ENCODE peak calls at places on chromosomes 13 and 19, in eight cellular contexts. One of them, this sample, is unnamed.

GRCh38 chr19:13652810-13653590 is 111.3 kb upstream of the MRI1 start:
- DNase-seq in mucosa of gallbladder: no peak
- DNase-seq in T-helper 2 cell: no peak
- DNase-seq in hippocampal formation: no peak
- DNase-seq in activated T-helper 1 cell treated with anti-CD3 and anti-CD28 coated beads, Interleukin-2, amount 50 U/mL, for 16 hours: no peak
- DNase-seq in uterus: no peak
- DNase-seq in transverse colon: no peak
- DNase-seq in activated T-helper 9 cell treated with anti-CD3 and anti-CD28 coated beads, Interleukin-2, amount 50 U/mL, for 16 hours: no peak
- DNase-seq in this sample: no peak

GRCh38 chr13:97912139-97912535 is 41.3 kb upstream of the IPO5 start:
- DNase-seq in transverse colon: no peak
- DNase-seq in uterus: no peak
- DNase-seq in hippocampal formation: no peak
- DNase-seq in activated T-helper 1 cell treated with anti-CD3 and anti-CD28 coated beads, Interleukin-2, amount 50 U/mL, for 16 hours: no peak
- DNase-seq in T-helper 2 cell: no peak
- DNase-seq in activated T-helper 9 cell treated with anti-CD3 and anti-CD28 coated beads, Interleukin-2, amount 50 U/mL, for 16 hours: no peak
- DNase-seq in mucosa of gallbladder: no peak
- DNase-seq in this sample: no peak

GRCh38 chr13:74438911-74439310 is 304.7 kb upstream of the KLF12 start:
- DNase-seq in uterus: no peak
- DNase-seq in activated T-helper 9 cell treated with anti-CD3 and anti-CD28 coated beads, Interleukin-2, amount 50 U/mL, for 16 hours: no peak
- DNase-seq in transverse colon: no peak
- DNase-seq in hippocampal formation: no peak
- DNase-seq in activated T-helper 1 cell treated with anti-CD3 and anti-CD28 coated beads, Interleukin-2, amount 50 U/mL, for 16 hours: no peak
- DNase-seq in mucosa of gallbladder: no peak
- DNase-seq in T-helper 2 cell: no peak
- DNase-seq in this sample: no peak

GRCh38 chr19:48393559-48394330 is at the start of gene GRIN2D:
- DNase-seq in transverse colon: peak
- DNase-seq in mucosa of gallbladder: no peak
- DNase-seq in activated T-helper 1 cell treated with anti-CD3 and anti-CD28 coated beads, Interleukin-2, amount 50 U/mL, for 16 hours: no peak
- DNase-seq in uterus: no peak
- DNase-seq in T-helper 2 cell: no peak
- DNase-seq in hippocampal formation: no peak
- DNase-seq in activated T-helper 9 cell treated with anti-CD3 and anti-CD28 coated beads, Interleukin-2, amount 50 U/mL, for 16 hours: no peak
- DNase-seq in this sample: no peak

GRCh38 chr19:45115809-45116615 is 23.0 kb downstream of the PPP1R37 start:
- DNase-seq in mucosa of gallbladder: no peak
- DNase-seq in T-helper 2 cell: no peak
- DNase-seq in activated T-helper 9 cell treated with anti-CD3 and anti-CD28 coated beads, Interleukin-2, amount 50 U/mL, for 16 hours: no peak
- DNase-seq in transverse colon: no peak
- DNase-seq in uterus: no peak
- DNase-seq in hippocampal formation: no peak
- DNase-seq in activated T-helper 1 cell treated with anti-CD3 and anti-CD28 coated beads, Interleukin-2, amount 50 U/mL, for 16 hours: no peak
- DNase-seq in this sample: no peak

GRCh38 chr13:77860621-77861020 is 58.0 kb downstream of the EDNRB start:
- DNase-seq in mucosa of gallbladder: no peak
- DNase-seq in T-helper 2 cell: no peak
- DNase-seq in transverse colon: no peak
- DNase-seq in activated T-helper 1 cell treated with anti-CD3 and anti-CD28 coated beads, Interleukin-2, amount 50 U/mL, for 16 hours: no peak
- DNase-seq in hippocampal formation: no peak
- DNase-seq in activated T-helper 9 cell treated with anti-CD3 and anti-CD28 coated beads, Interleukin-2, amount 50 U/mL, for 16 hours: no peak
- DNase-seq in uterus: no peak
- DNase-seq in this sample: no peak

GRCh38 chr13:77048592-77048991 is 21.6 kb upstream of the FBXL3 start:
- DNase-seq in uterus: no peak
- DNase-seq in hippocampal formation: no peak
- DNase-seq in transverse colon: no peak
- DNase-seq in mucosa of gallbladder: no peak
- DNase-seq in activated T-helper 9 cell treated with anti-CD3 and anti-CD28 coated beads, Interleukin-2, amount 50 U/mL, for 16 hours: no peak
- DNase-seq in activated T-helper 1 cell treated with anti-CD3 and anti-CD28 coated beads, Interleukin-2, amount 50 U/mL, for 16 hours: no peak
- DNase-seq in T-helper 2 cell: no peak
- DNase-seq in this sample: no peak

GRCh38 chr13:65911546-65912193 is 1318.5 kb downstream of the PCDH9 start:
- DNase-seq in activated T-helper 9 cell treated with anti-CD3 and anti-CD28 coated beads, Interleukin-2, amount 50 U/mL, for 16 hours: no peak
- DNase-seq in activated T-helper 1 cell treated with anti-CD3 and anti-CD28 coated beads, Interleukin-2, amount 50 U/mL, for 16 hours: no peak
- DNase-seq in T-helper 2 cell: no peak
- DNase-seq in mucosa of gallbladder: no peak
- DNase-seq in transverse colon: no peak
- DNase-seq in hippocampal formation: no peak
- DNase-seq in uterus: no peak
- DNase-seq in this sample: no peak

GRCh38 chr13:97057196-97057595 is 62.9 kb upstream of the OXGR1 start:
- DNase-seq in uterus: no peak
- DNase-seq in transverse colon: no peak
- DNase-seq in activated T-helper 9 cell treated with anti-CD3 and anti-CD28 coated beads, Interleukin-2, amount 50 U/mL, for 16 hours: no peak
- DNase-seq in hippocampal formation: no peak
- DNase-seq in activated T-helper 1 cell treated with anti-CD3 and anti-CD28 coated beads, Interleukin-2, amount 50 U/mL, for 16 hours: no peak
- DNase-seq in T-helper 2 cell: no peak
- DNase-seq in mucosa of gallbladder: no peak
- DNase-seq in this sample: no peak

GRCh38 chr13:112622375-112622774 is 34.4 kb upstream of the TUBGCP3 start:
- DNase-seq in activated T-helper 1 cell treated with anti-CD3 and anti-CD28 coated beads, Interleukin-2, amount 50 U/mL, for 16 hours: no peak
- DNase-seq in uterus: no peak
- DNase-seq in activated T-helper 9 cell treated with anti-CD3 and anti-CD28 coated beads, Interleukin-2, amount 50 U/mL, for 16 hours: no peak
- DNase-seq in T-helper 2 cell: no peak
- DNase-seq in transverse colon: no peak
- DNase-seq in mucosa of gallbladder: no peak
- DNase-seq in hippocampal formation: no peak
- DNase-seq in this sample: no peak

GRCh38 chr13:45295536-45295935 is 45.4 kb downstream of the TPT1 start:
- DNase-seq in hippocampal formation: no peak
- DNase-seq in transverse colon: no peak
- DNase-seq in activated T-helper 9 cell treated with anti-CD3 and anti-CD28 coated beads, Interleukin-2, amount 50 U/mL, for 16 hours: no peak
- DNase-seq in mucosa of gallbladder: no peak
- DNase-seq in uterus: no peak
- DNase-seq in T-helper 2 cell: no peak
- DNase-seq in activated T-helper 1 cell treated with anti-CD3 and anti-CD28 coated beads, Interleukin-2, amount 50 U/mL, for 16 hours: no peak
- DNase-seq in this sample: no peak

GRCh38 chr13:42361701-42362100 is 89.7 kb downstream of the AKAP11 start:
- DNase-seq in mucosa of gallbladder: no peak
- DNase-seq in T-helper 2 cell: no peak
- DNase-seq in hippocampal formation: no peak
- DNase-seq in transverse colon: no peak
- DNase-seq in activated T-helper 1 cell treated with anti-CD3 and anti-CD28 coated beads, Interleukin-2, amount 50 U/mL, for 16 hours: no peak
- DNase-seq in uterus: no peak
- DNase-seq in activated T-helper 9 cell treated with anti-CD3 and anti-CD28 coated beads, Interleukin-2, amount 50 U/mL, for 16 hours: no peak
- DNase-seq in this sample: no peak

GRCh38 chr19:6464070-6464873 is at the start of gene CRB3:
- DNase-seq in uterus: no peak
- DNase-seq in T-helper 2 cell: no peak
- DNase-seq in transverse colon: peak
- DNase-seq in activated T-helper 9 cell treated with anti-CD3 and anti-CD28 coated beads, Interleukin-2, amount 50 U/mL, for 16 hours: peak
- DNase-seq in activated T-helper 1 cell treated with anti-CD3 and anti-CD28 coated beads, Interleukin-2, amount 50 U/mL, for 16 hours: no peak
- DNase-seq in mucosa of gallbladder: peak
- DNase-seq in hippocampal formation: no peak
- DNase-seq in this sample: no peak

GRCh38 chr13:68099616-68100015 is 869.5 kb upstream of the PCDH9 start:
- DNase-seq in uterus: no peak
- DNase-seq in mucosa of gallbladder: no peak
- DNase-seq in T-helper 2 cell: no peak
- DNase-seq in activated T-helper 1 cell treated with anti-CD3 and anti-CD28 coated beads, Interleukin-2, amount 50 U/mL, for 16 hours: no peak
- DNase-seq in activated T-helper 9 cell treated with anti-CD3 and anti-CD28 coated beads, Interleukin-2, amount 50 U/mL, for 16 hours: no peak
- DNase-seq in transverse colon: no peak
- DNase-seq in hippocampal formation: no peak
- DNase-seq in this sample: no peak

GRCh38 chr13:21106089-21106488 is 44.7 kb upstream of the LATS2 start:
- DNase-seq in mucosa of gallbladder: no peak
- DNase-seq in T-helper 2 cell: no peak
- DNase-seq in activated T-helper 1 cell treated with anti-CD3 and anti-CD28 coated beads, Interleukin-2, amount 50 U/mL, for 16 hours: no peak
- DNase-seq in activated T-helper 9 cell treated with anti-CD3 and anti-CD28 coated beads, Interleukin-2, amount 50 U/mL, for 16 hours: no peak
- DNase-seq in hippocampal formation: no peak
- DNase-seq in uterus: no peak
- DNase-seq in transverse colon: no peak
- DNase-seq in this sample: no peak

GRCh38 chr13:114004416-114005205 is 30.7 kb upstream of the C13orf46 start:
- DNase-seq in activated T-helper 1 cell treated with anti-CD3 and anti-CD28 coated beads, Interleukin-2, amount 50 U/mL, for 16 hours: no peak
- DNase-seq in mucosa of gallbladder: no peak
- DNase-seq in transverse colon: no peak
- DNase-seq in hippocampal formation: no peak
- DNase-seq in T-helper 2 cell: no peak
- DNase-seq in activated T-helper 9 cell treated with anti-CD3 and anti-CD28 coated beads, Interleukin-2, amount 50 U/mL, for 16 hours: no peak
- DNase-seq in uterus: no peak
- DNase-seq in this sample: no peak

GRCh38 chr13:112968910-112969691 is at the start of gene MCF2L:
- DNase-seq in uterus: no peak
- DNase-seq in transverse colon: peak
- DNase-seq in activated T-helper 9 cell treated with anti-CD3 and anti-CD28 coated beads, Interleukin-2, amount 50 U/mL, for 16 hours: peak
- DNase-seq in activated T-helper 1 cell treated with anti-CD3 and anti-CD28 coated beads, Interleukin-2, amount 50 U/mL, for 16 hours: peak
- DNase-seq in hippocampal formation: no peak
- DNase-seq in T-helper 2 cell: peak
- DNase-seq in mucosa of gallbladder: peak
- DNase-seq in this sample: peak

GRCh38 chr13:26914624-26915023 is 154.0 kb upstream of the GPR12 start:
- DNase-seq in hippocampal formation: no peak
- DNase-seq in transverse colon: no peak
- DNase-seq in mucosa of gallbladder: no peak
- DNase-seq in activated T-helper 9 cell treated with anti-CD3 and anti-CD28 coated beads, Interleukin-2, amount 50 U/mL, for 16 hours: no peak
- DNase-seq in uterus: no peak
- DNase-seq in T-helper 2 cell: peak
- DNase-seq in activated T-helper 1 cell treated with anti-CD3 and anti-CD28 coated beads, Interleukin-2, amount 50 U/mL, for 16 hours: no peak
- DNase-seq in this sample: no peak

GRCh38 chr19:47176071-47176626 is 45.5 kb downstream of the SAE1 start:
- DNase-seq in activated T-helper 9 cell treated with anti-CD3 and anti-CD28 coated beads, Interleukin-2, amount 50 U/mL, for 16 hours: no peak
- DNase-seq in activated T-helper 1 cell treated with anti-CD3 and anti-CD28 coated beads, Interleukin-2, amount 50 U/mL, for 16 hours: no peak
- DNase-seq in T-helper 2 cell: no peak
- DNase-seq in hippocampal formation: no peak
- DNase-seq in transverse colon: no peak
- DNase-seq in uterus: no peak
- DNase-seq in mucosa of gallbladder: no peak
- DNase-seq in this sample: no peak

GRCh38 chr13:21898990-21899389 is 228.1 kb downstream of the FGF9 start:
- DNase-seq in hippocampal formation: no peak
- DNase-seq in activated T-helper 1 cell treated with anti-CD3 and anti-CD28 coated beads, Interleukin-2, amount 50 U/mL, for 16 hours: no peak
- DNase-seq in uterus: no peak
- DNase-seq in T-helper 2 cell: no peak
- DNase-seq in activated T-helper 9 cell treated with anti-CD3 and anti-CD28 coated beads, Interleukin-2, amount 50 U/mL, for 16 hours: no peak
- DNase-seq in transverse colon: no peak
- DNase-seq in mucosa of gallbladder: no peak
- DNase-seq in this sample: peak

GRCh38 chr19:49339364-49340068 is 4.3 kb downstream of the CD37 start:
- DNase-seq in hippocampal formation: peak
- DNase-seq in transverse colon: peak
- DNase-seq in mucosa of gallbladder: peak
- DNase-seq in uterus: peak
- DNase-seq in T-helper 2 cell: no peak
- DNase-seq in activated T-helper 9 cell treated with anti-CD3 and anti-CD28 coated beads, Interleukin-2, amount 50 U/mL, for 16 hours: no peak
- DNase-seq in activated T-helper 1 cell treated with anti-CD3 and anti-CD28 coated beads, Interleukin-2, amount 50 U/mL, for 16 hours: no peak
- DNase-seq in this sample: peak

GRCh38 chr19:32040246-32040645 is 305.2 kb upstream of the ZNF507 start:
- DNase-seq in mucosa of gallbladder: no peak
- DNase-seq in uterus: no peak
- DNase-seq in hippocampal formation: no peak
- DNase-seq in activated T-helper 9 cell treated with anti-CD3 and anti-CD28 coated beads, Interleukin-2, amount 50 U/mL, for 16 hours: no peak
- DNase-seq in transverse colon: no peak
- DNase-seq in activated T-helper 1 cell treated with anti-CD3 and anti-CD28 coated beads, Interleukin-2, amount 50 U/mL, for 16 hours: no peak
- DNase-seq in T-helper 2 cell: no peak
- DNase-seq in this sample: no peak

GRCh38 chr19:38869836-38870607 is 8.1 kb downstream of the RINL start:
- DNase-seq in hippocampal formation: peak
- DNase-seq in T-helper 2 cell: peak
- DNase-seq in activated T-helper 9 cell treated with anti-CD3 and anti-CD28 coated beads, Interleukin-2, amount 50 U/mL, for 16 hours: peak
- DNase-seq in activated T-helper 1 cell treated with anti-CD3 and anti-CD28 coated beads, Interleukin-2, amount 50 U/mL, for 16 hours: peak
- DNase-seq in mucosa of gallbladder: peak
- DNase-seq in transverse colon: peak
- DNase-seq in uterus: peak
- DNase-seq in this sample: peak

GRCh38 chr13:24119593-24120508 is 40.7 kb upstream of the SPATA13 start:
- DNase-seq in activated T-helper 9 cell treated with anti-CD3 and anti-CD28 coated beads, Interleukin-2, amount 50 U/mL, for 16 hours: no peak
- DNase-seq in activated T-helper 1 cell treated with anti-CD3 and anti-CD28 coated beads, Interleukin-2, amount 50 U/mL, for 16 hours: no peak
- DNase-seq in transverse colon: no peak
- DNase-seq in hippocampal formation: no peak
- DNase-seq in T-helper 2 cell: no peak
- DNase-seq in uterus: no peak
- DNase-seq in mucosa of gallbladder: peak
- DNase-seq in this sample: no peak

GRCh38 chr13:52646967-52647366 is 4.7 kb downstream of the HNRNPA1L2 start:
- DNase-seq in mucosa of gallbladder: no peak
- DNase-seq in T-helper 2 cell: no peak
- DNase-seq in activated T-helper 1 cell treated with anti-CD3 and anti-CD28 coated beads, Interleukin-2, amount 50 U/mL, for 16 hours: no peak
- DNase-seq in hippocampal formation: no peak
- DNase-seq in activated T-helper 9 cell treated with anti-CD3 and anti-CD28 coated beads, Interleukin-2, amount 50 U/mL, for 16 hours: no peak
- DNase-seq in transverse colon: no peak
- DNase-seq in uterus: no peak
- DNase-seq in this sample: no peak

GRCh38 chr19:33310606-33311325 is 8.4 kb upstream of the CEBPA start:
- DNase-seq in activated T-helper 1 cell treated with anti-CD3 and anti-CD28 coated beads, Interleukin-2, amount 50 U/mL, for 16 hours: no peak
- DNase-seq in mucosa of gallbladder: no peak
- DNase-seq in transverse colon: peak
- DNase-seq in activated T-helper 9 cell treated with anti-CD3 and anti-CD28 coated beads, Interleukin-2, amount 50 U/mL, for 16 hours: no peak
- DNase-seq in hippocampal formation: no peak
- DNase-seq in T-helper 2 cell: no peak
- DNase-seq in uterus: no peak
- DNase-seq in this sample: no peak

GRCh38 chr19:4504297-4504701 is 14.0 kb downstream of the PLIN4 start:
- DNase-seq in hippocampal formation: peak
- DNase-seq in activated T-helper 1 cell treated with anti-CD3 and anti-CD28 coated beads, Interleukin-2, amount 50 U/mL, for 16 hours: no peak
- DNase-seq in T-helper 2 cell: no peak
- DNase-seq in activated T-helper 9 cell treated with anti-CD3 and anti-CD28 coated beads, Interleukin-2, amount 50 U/mL, for 16 hours: no peak
- DNase-seq in uterus: no peak
- DNase-seq in mucosa of gallbladder: no peak
- DNase-seq in transverse colon: no peak
- DNase-seq in this sample: peak

GRCh38 chr19:3945838-3946237 is 13.0 kb downstream of the NMRK2 start:
- DNase-seq in activated T-helper 9 cell treated with anti-CD3 and anti-CD28 coated beads, Interleukin-2, amount 50 U/mL, for 16 hours: no peak
- DNase-seq in transverse colon: no peak
- DNase-seq in mucosa of gallbladder: no peak
- DNase-seq in uterus: no peak
- DNase-seq in activated T-helper 1 cell treated with anti-CD3 and anti-CD28 coated beads, Interleukin-2, amount 50 U/mL, for 16 hours: no peak
- DNase-seq in T-helper 2 cell: no peak
- DNase-seq in hippocampal formation: no peak
- DNase-seq in this sample: no peak

GRCh38 chr19:11012507-11012906 is 51.7 kb downstream of the SMARCA4 start:
- DNase-seq in mucosa of gallbladder: no peak
- DNase-seq in hippocampal formation: no peak
- DNase-seq in activated T-helper 1 cell treated with anti-CD3 and anti-CD28 coated beads, Interleukin-2, amount 50 U/mL, for 16 hours: no peak
- DNase-seq in T-helper 2 cell: no peak
- DNase-seq in uterus: no peak
- DNase-seq in activated T-helper 9 cell treated with anti-CD3 and anti-CD28 coated beads, Interleukin-2, amount 50 U/mL, for 16 hours: no peak
- DNase-seq in transverse colon: no peak
- DNase-seq in this sample: no peak

GRCh38 chr13:98581377-98581776 is 4.5 kb upstream of the STK24 start:
- DNase-seq in uterus: no peak
- DNase-seq in T-helper 2 cell: no peak
- DNase-seq in activated T-helper 1 cell treated with anti-CD3 and anti-CD28 coated beads, Interleukin-2, amount 50 U/mL, for 16 hours: no peak
- DNase-seq in hippocampal formation: no peak
- DNase-seq in activated T-helper 9 cell treated with anti-CD3 and anti-CD28 coated beads, Interleukin-2, amount 50 U/mL, for 16 hours: no peak
- DNase-seq in mucosa of gallbladder: no peak
- DNase-seq in transverse colon: no peak
- DNase-seq in this sample: no peak

GRCh38 chr19:46610413-46610775 is 9.3 kb downstream of the CALM3 start:
- DNase-seq in activated T-helper 9 cell treated with anti-CD3 and anti-CD28 coated beads, Interleukin-2, amount 50 U/mL, for 16 hours: no peak
- DNase-seq in uterus: no peak
- DNase-seq in transverse colon: peak
- DNase-seq in hippocampal formation: no peak
- DNase-seq in mucosa of gallbladder: no peak
- DNase-seq in T-helper 2 cell: no peak
- DNase-seq in activated T-helper 1 cell treated with anti-CD3 and anti-CD28 coated beads, Interleukin-2, amount 50 U/mL, for 16 hours: no peak
- DNase-seq in this sample: no peak

GRCh38 chr13:71339010-71339409 is 528.0 kb downstream of the DACH1 start:
- DNase-seq in uterus: no peak
- DNase-seq in activated T-helper 9 cell treated with anti-CD3 and anti-CD28 coated beads, Interleukin-2, amount 50 U/mL, for 16 hours: no peak
- DNase-seq in hippocampal formation: no peak
- DNase-seq in activated T-helper 1 cell treated with anti-CD3 and anti-CD28 coated beads, Interleukin-2, amount 50 U/mL, for 16 hours: no peak
- DNase-seq in mucosa of gallbladder: no peak
- DNase-seq in T-helper 2 cell: no peak
- DNase-seq in transverse colon: no peak
- DNase-seq in this sample: no peak

GRCh38 chr19:18429717-18430416 is 8.1 kb downstream of the ISYNA1 start:
- DNase-seq in mucosa of gallbladder: no peak
- DNase-seq in T-helper 2 cell: no peak
- DNase-seq in hippocampal formation: no peak
- DNase-seq in uterus: peak
- DNase-seq in activated T-helper 1 cell treated with anti-CD3 and anti-CD28 coated beads, Interleukin-2, amount 50 U/mL, for 16 hours: no peak
- DNase-seq in transverse colon: no peak
- DNase-seq in activated T-helper 9 cell treated with anti-CD3 and anti-CD28 coated beads, Interleukin-2, amount 50 U/mL, for 16 hours: no peak
- DNase-seq in this sample: no peak

GRCh38 chr13:112244495-112245177 is 131.5 kb upstream of the SPACA7 start:
- DNase-seq in transverse colon: no peak
- DNase-seq in activated T-helper 1 cell treated with anti-CD3 and anti-CD28 coated beads, Interleukin-2, amount 50 U/mL, for 16 hours: no peak
- DNase-seq in mucosa of gallbladder: no peak
- DNase-seq in T-helper 2 cell: no peak
- DNase-seq in hippocampal formation: no peak
- DNase-seq in activated T-helper 9 cell treated with anti-CD3 and anti-CD28 coated beads, Interleukin-2, amount 50 U/mL, for 16 hours: no peak
- DNase-seq in uterus: no peak
- DNase-seq in this sample: no peak